ENCODE peak calls at places on chromosomes 13 and 19, in five cellular contexts. One of them, this sample, is unnamed.

GRCh38 chr19:17755977-17756670 is 4.8 kb downstream of the FCHO1 start:
- DNase-seq in ovary: no peak
- DNase-seq in A549: peak
- DNase-seq in NB4: peak
- DNase-seq in heart left ventricle: no peak
- DNase-seq in this sample: no peak

GRCh38 chr19:28569132-28570114 is 643.5 kb downstream of the UQCRFS1 start:
- DNase-seq in A549: no peak
- DNase-seq in heart left ventricle: no peak
- DNase-seq in ovary: no peak
- DNase-seq in NB4: no peak
- DNase-seq in this sample: no peak

GRCh38 chr13:51331354-51331861 is 8.1 kb upstream of the SERPINE3 start:
- DNase-seq in A549: no peak
- DNase-seq in ovary: no peak
- DNase-seq in NB4: peak
- DNase-seq in heart left ventricle: no peak
- DNase-seq in this sample: no peak

GRCh38 chr13:113542751-113543424 is 41.7 kb upstream of the TFDP1 start:
- DNase-seq in A549: no peak
- DNase-seq in heart left ventricle: no peak
- DNase-seq in ovary: no peak
- DNase-seq in NB4: no peak
- DNase-seq in this sample: no peak

GRCh38 chr13:43273362-43273761 is 250.0 kb downstream of the DNAJC15 start:
- DNase-seq in heart left ventricle: no peak
- DNase-seq in A549: no peak
- DNase-seq in ovary: no peak
- DNase-seq in NB4: no peak
- DNase-seq in this sample: no peak

GRCh38 chr19:1483067-1483978 is 4.3 kb upstream of the C19orf25 start:
- DNase-seq in heart left ventricle: peak
- DNase-seq in NB4: no peak
- DNase-seq in A549: no peak
- DNase-seq in ovary: no peak
- DNase-seq in this sample: no peak

GRCh38 chr19:29942404-29943261 is 594 bp downstream of the URI1 start:
- DNase-seq in heart left ventricle: peak
- DNase-seq in A549: no peak
- DNase-seq in ovary: peak
- DNase-seq in NB4: peak
- DNase-seq in this sample: peak

GRCh38 chr19:13153627-13154240 is 3.5 kb downstream of the IER2 start:
- DNase-seq in A549: no peak
- DNase-seq in NB4: peak
- DNase-seq in ovary: peak
- DNase-seq in heart left ventricle: no peak
- DNase-seq in this sample: no peak

GRCh38 chr13:102869948-102870676 is 24.3 kb downstream of the ERCC5 start:
- DNase-seq in A549: no peak
- DNase-seq in heart left ventricle: no peak
- DNase-seq in ovary: no peak
- DNase-seq in NB4: peak
- DNase-seq in this sample: no peak

GRCh38 chr19:2478756-2479555 is 3.0 kb downstream of the GADD45B start:
- DNase-seq in heart left ventricle: peak
- DNase-seq in ovary: peak
- DNase-seq in A549: peak
- DNase-seq in NB4: peak
- DNase-seq in this sample: peak

GRCh38 chr13:94716016-94716415 is 3.7 kb upstream of the SOX21 start:
- DNase-seq in ovary: no peak
- DNase-seq in heart left ventricle: no peak
- DNase-seq in A549: no peak
- DNase-seq in NB4: peak
- DNase-seq in this sample: no peak

GRCh38 chr13:76723551-76724232 is 162.5 kb downstream of the KCTD12 start:
- DNase-seq in ovary: no peak
- DNase-seq in A549: no peak
- DNase-seq in heart left ventricle: peak
- DNase-seq in NB4: peak
- DNase-seq in this sample: no peak

GRCh38 chr19:55253842-55254624 is 4.8 kb downstream of the PPP6R1 start:
- DNase-seq in ovary: no peak
- DNase-seq in heart left ventricle: no peak
- DNase-seq in NB4: peak
- DNase-seq in A549: no peak
- DNase-seq in this sample: no peak

GRCh38 chr19:35641515-35642151 is at the start of gene ETV2:
- DNase-seq in ovary: peak
- DNase-seq in A549: no peak
- DNase-seq in heart left ventricle: peak
- DNase-seq in NB4: peak
- DNase-seq in this sample: no peak

GRCh38 chr13:24002206-24002815 is 105.0 kb upstream of the C1QTNF9B start:
- DNase-seq in ovary: no peak
- DNase-seq in A549: no peak
- DNase-seq in heart left ventricle: no peak
- DNase-seq in NB4: no peak
- DNase-seq in this sample: no peak

GRCh38 chr19:30406220-30406944 is 34.2 kb downstream of the ZNF536 start:
- DNase-seq in ovary: no peak
- DNase-seq in A549: peak
- DNase-seq in NB4: peak
- DNase-seq in heart left ventricle: no peak
- DNase-seq in this sample: no peak

GRCh38 chr19:5152767-5153532 is 184.0 kb downstream of the KDM4B start:
- DNase-seq in A549: no peak
- DNase-seq in NB4: no peak
- DNase-seq in ovary: no peak
- DNase-seq in heart left ventricle: no peak
- DNase-seq in this sample: no peak

GRCh38 chr19:15280915-15281683 is 48.9 kb upstream of the EPHX3 start:
- DNase-seq in heart left ventricle: peak
- DNase-seq in ovary: peak
- DNase-seq in A549: peak
- DNase-seq in NB4: no peak
- DNase-seq in this sample: peak

GRCh38 chr13:89746554-89746953 is 1600.9 kb upstream of the MIR17HG start:
- DNase-seq in A549: no peak
- DNase-seq in heart left ventricle: no peak
- DNase-seq in ovary: no peak
- DNase-seq in NB4: no peak
- DNase-seq in this sample: no peak

GRCh38 chr13:24271611-24272451 is 37.5 kb upstream of the C1QTNF9 start:
- DNase-seq in NB4: peak
- DNase-seq in heart left ventricle: peak
- DNase-seq in ovary: peak
- DNase-seq in A549: no peak
- DNase-seq in this sample: no peak

GRCh38 chr19:32202244-32202643 is 143.2 kb upstream of the ZNF507 start:
- DNase-seq in heart left ventricle: no peak
- DNase-seq in NB4: no peak
- DNase-seq in ovary: no peak
- DNase-seq in A549: no peak
- DNase-seq in this sample: no peak

GRCh38 chr13:48318714-48319457 is 15.3 kb downstream of the RB1 start:
- DNase-seq in A549: no peak
- DNase-seq in ovary: peak
- DNase-seq in NB4: no peak
- DNase-seq in heart left ventricle: no peak
- DNase-seq in this sample: no peak

GRCh38 chr13:106176103-106176502 is 359.4 kb downstream of the EFNB2 start:
- DNase-seq in NB4: no peak
- DNase-seq in A549: no peak
- DNase-seq in heart left ventricle: no peak
- DNase-seq in ovary: no peak
- DNase-seq in this sample: no peak

GRCh38 chr19:50244695-50245094 is 41.3 kb downstream of the MYH14 start:
- DNase-seq in A549: no peak
- DNase-seq in ovary: no peak
- DNase-seq in heart left ventricle: no peak
- DNase-seq in NB4: no peak
- DNase-seq in this sample: no peak

GRCh38 chr13:48603375-48603774 is 50.4 kb upstream of the CYSLTR2 start:
- DNase-seq in A549: no peak
- DNase-seq in ovary: no peak
- DNase-seq in NB4: no peak
- DNase-seq in heart left ventricle: no peak
- DNase-seq in this sample: no peak

GRCh38 chr13:51885651-51886050 is 23.9 kb downstream of the CCDC70 start:
- DNase-seq in heart left ventricle: no peak
- DNase-seq in A549: no peak
- DNase-seq in ovary: no peak
- DNase-seq in NB4: no peak
- DNase-seq in this sample: no peak

GRCh38 chr13:37383066-37383465 is 215.5 kb downstream of the POSTN start:
- DNase-seq in ovary: no peak
- DNase-seq in heart left ventricle: no peak
- DNase-seq in A549: no peak
- DNase-seq in NB4: no peak
- DNase-seq in this sample: no peak

GRCh38 chr13:39217471-39217870 is 179.2 kb downstream of the NHLRC3 start:
- DNase-seq in A549: no peak
- DNase-seq in NB4: no peak
- DNase-seq in heart left ventricle: no peak
- DNase-seq in ovary: no peak
- DNase-seq in this sample: no peak

GRCh38 chr19:54364775-54365257 is at the start of gene LAIR1:
- DNase-seq in ovary: no peak
- DNase-seq in NB4: peak
- DNase-seq in A549: no peak
- DNase-seq in heart left ventricle: peak
- DNase-seq in this sample: no peak

GRCh38 chr13:44117351-44117750 is 237.6 kb downstream of the LACC1 start:
- DNase-seq in ovary: no peak
- DNase-seq in heart left ventricle: no peak
- DNase-seq in NB4: peak
- DNase-seq in A549: no peak
- DNase-seq in this sample: no peak

GRCh38 chr13:72561791-72562190 is 165.6 kb downstream of the MZT1 start:
- DNase-seq in NB4: no peak
- DNase-seq in A549: no peak
- DNase-seq in heart left ventricle: no peak
- DNase-seq in ovary: no peak
- DNase-seq in this sample: no peak

GRCh38 chr19:7454998-7455397 is 33.8 kb downstream of the PEX11G start:
- DNase-seq in heart left ventricle: no peak
- DNase-seq in ovary: no peak
- DNase-seq in A549: no peak
- DNase-seq in NB4: no peak
- DNase-seq in this sample: no peak

GRCh38 chr13:39527961-39528720 is 74.9 kb downstream of the LHFPL6 start:
- DNase-seq in ovary: no peak
- DNase-seq in heart left ventricle: no peak
- DNase-seq in A549: peak
- DNase-seq in NB4: no peak
- DNase-seq in this sample: peak

DNA sequence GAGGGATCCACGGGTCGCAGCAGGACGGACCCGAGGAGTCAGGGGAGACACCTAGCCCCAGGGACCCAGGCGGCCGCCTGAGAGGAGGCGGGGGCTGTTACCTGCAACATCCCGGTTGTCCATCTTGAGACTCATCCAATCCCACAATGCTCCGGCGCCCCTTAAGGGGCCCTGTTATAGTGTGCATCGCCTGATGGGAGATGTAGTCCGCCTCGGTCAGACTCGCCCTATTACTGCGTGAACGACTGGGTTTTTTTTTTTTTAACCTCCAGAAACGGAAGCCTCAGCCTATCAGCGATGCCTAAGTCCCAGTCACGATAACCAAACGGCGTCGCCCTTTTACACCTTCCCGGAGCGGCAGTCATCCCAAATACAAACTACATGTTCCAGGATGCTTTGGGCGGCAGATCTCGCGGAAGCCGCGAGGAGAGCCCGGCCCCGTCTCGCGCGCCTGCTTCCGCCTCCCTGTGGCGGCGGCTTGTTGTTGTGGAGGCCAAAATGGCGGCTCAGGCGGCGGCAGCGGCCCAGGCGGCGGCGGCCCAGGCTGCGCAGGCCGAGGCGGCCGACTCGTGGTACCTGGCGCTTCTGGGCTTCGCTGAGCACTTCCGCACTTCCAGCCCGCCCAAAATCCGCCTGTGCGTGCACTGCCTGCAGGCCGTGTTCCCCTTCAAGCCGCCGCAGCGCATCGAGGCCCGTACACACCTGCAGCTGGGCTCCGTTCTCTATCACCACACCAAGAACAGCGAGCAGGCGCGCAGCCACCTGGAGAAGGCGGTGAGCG is at the start of the genes MAU2 and SUGP1:
- DNase-seq in ovary: peak
- DNase-seq in A549: peak
- DNase-seq in NB4: peak
- DNase-seq in heart left ventricle: peak
- DNase-seq in this sample: peak
- TF ChIP-seq POLR2A in ovary: peak
- TF ChIP-seq POLR2A in A549: peak
- TF ChIP-seq POLR2A in NB4: peak
- TF ChIP-seq POLR2A in heart left ventricle: peak
- TF ChIP-seq POLR2A in this sample: peak

GRCh38 chr19:58466760-58467589 is at the start of gene ZNF324:
- DNase-seq in A549: peak
- DNase-seq in ovary: peak
- DNase-seq in heart left ventricle: peak
- DNase-seq in NB4: peak
- DNase-seq in this sample: peak
- TF ChIP-seq POLR2A in A549: peak
- TF ChIP-seq POLR2A in ovary: peak
- TF ChIP-seq POLR2A in heart left ventricle: peak
- TF ChIP-seq POLR2A in NB4: peak
- TF ChIP-seq POLR2A in this sample: peak

GRCh38 chr19:16343156-16343555 is 18.5 kb downstream of the KLF2 start:
- DNase-seq in NB4: no peak
- DNase-seq in A549: no peak
- DNase-seq in ovary: no peak
- DNase-seq in heart left ventricle: no peak
- DNase-seq in this sample: no peak

GRCh38 chr19:16349551-16350171 is 25.0 kb downstream of the KLF2 start:
- DNase-seq in ovary: no peak
- DNase-seq in NB4: no peak
- DNase-seq in A549: no peak
- DNase-seq in heart left ventricle: peak
- DNase-seq in this sample: no peak

GRCh38 chr19:16342002-16342715 is 17.5 kb downstream of the KLF2 start:
- DNase-seq in heart left ventricle: peak
- DNase-seq in ovary: no peak
- DNase-seq in A549: no peak
- DNase-seq in NB4: peak
- DNase-seq in this sample: no peak

GRCh38 chr19:16347706-16348105 is 23.1 kb downstream of the KLF2 start:
- DNase-seq in heart left ventricle: no peak
- DNase-seq in ovary: no peak
- DNase-seq in A549: no peak
- DNase-seq in NB4: no peak
- DNase-seq in this sample: no peak

GRCh38 chr19:16345457-16345856 is 20.8 kb downstream of the KLF2 start:
- DNase-seq in NB4: no peak
- DNase-seq in ovary: no peak
- DNase-seq in A549: no peak
- DNase-seq in heart left ventricle: no peak
- DNase-seq in this sample: no peak
- TF ChIP-seq POLR2A in NB4: no peak
- TF ChIP-seq POLR2A in ovary: no peak
- TF ChIP-seq POLR2A in A549: no peak
- TF ChIP-seq POLR2A in heart left ventricle: no peak
- TF ChIP-seq POLR2A in this sample: no peak

GRCh38 chr19:18851673-18852325 is 20.0 kb downstream of the UPF1 start:
- DNase-seq in NB4: no peak
- DNase-seq in A549: no peak
- DNase-seq in ovary: no peak
- DNase-seq in heart left ventricle: no peak
- DNase-seq in this sample: no peak
- TF ChIP-seq POLR2A in NB4: no peak
- TF ChIP-seq POLR2A in A549: no peak
- TF ChIP-seq POLR2A in ovary: no peak
- TF ChIP-seq POLR2A in heart left ventricle: no peak
- TF ChIP-seq POLR2A in this sample: no peak

This sample was measured in H54.